ENCODE peak calls at places on chromosomes 4 and X, in six cellular contexts. Z, J, K, X, E and V are unnamed samples.

GRCh38 chrX:107483976-107484726 is 34.7 kb downstream of the FRMPD3 start:
- DNase-seq in E (peak), K (peak), J (peak), X (no peak), Z (no peak), V (no peak)

GRCh38 chrX:9880237-9880636 is 86.9 kb upstream of the CLDN34 start:
- DNase-seq in J (no peak), K (no peak), X (no peak), Z (no peak), E (no peak), V (no peak)

GRCh38 chrX:34470507-34470906 is 186.6 kb downstream of the TMEM47 start:
- DNase-seq in X (no peak), J (no peak), K (no peak), Z (no peak), E (no peak), V (no peak)

GRCh38 chr4:8442596-8443358 is 2.2 kb downstream of the TRMT44 start:
- DNase-seq in X (no peak), J (no peak), K (no peak), Z (no peak), E (no peak), V (no peak)

GRCh38 chrX:152635941-152636340 is 1.8 kb upstream of the GABRQ start:
- DNase-seq in K (no peak), J (peak), X (no peak), E (peak), Z (peak), V (peak)

GRCh38 chr4:16550488-16550980 is 324.3 kb upstream of the TAPT1 start:
- DNase-seq in X (no peak), Z (no peak), J (no peak), E (no peak), K (no peak), V (no peak)

GRCh38 chrX:45628041-45628440 is 427.4 kb upstream of the DIPK2B start:
- DNase-seq in Z (no peak), X (no peak), J (no peak), K (no peak), E (no peak), V (no peak)

GRCh38 chr4:7698586-7698985 is 241.1 kb downstream of the AFAP1 start:
- DNase-seq in K (no peak), E (no peak), Z (no peak), J (no peak), X (no peak), V (no peak)

GRCh38 chr4:90419124-90419711 is 292.0 kb downstream of the CCSER1 start:
- DNase-seq in E (no peak), X (no peak), J (peak), K (no peak), Z (no peak), V (no peak)

GRCh38 chrX:54288277-54288676 is 69.6 kb downstream of the WNK3 start:
- DNase-seq in E (no peak), Z (no peak), J (no peak), X (no peak), K (no peak), V (no peak)

GRCh38 chr4:140240237-140240636 is 86.3 kb upstream of the MAML3 start:
- DNase-seq in E (no peak), Z (no peak), K (no peak), J (no peak), X (no peak), V (no peak)

GRCh38 chr4:7206856-7207567 is 14.7 kb downstream of the SORCS2 start:
- DNase-seq in E (peak), Z (peak), K (peak), J (peak), X (no peak), V (no peak)

GRCh38 chr4:122747883-122748282 is 15.4 kb downstream of the BBS12 start:
- DNase-seq in X (no peak), J (no peak), Z (no peak), K (no peak), E (no peak), V (no peak)

GRCh38 chr4:21596521-21596920 is 352.1 kb downstream of the KCNIP4 start:
- DNase-seq in K (no peak), E (no peak), Z (no peak), X (no peak), J (no peak), V (no peak)

GRCh38 chr4:126794363-126794762 is 838.4 kb upstream of the INTU start:
- DNase-seq in Z (no peak), J (peak), X (no peak), E (no peak), K (no peak), V (no peak)

GRCh38 chr4:150278206-150278605 is 200.0 kb downstream of the DCLK2 start:
- DNase-seq in E (peak), Z (no peak), K (no peak), J (no peak), X (no peak), V (no peak)

GRCh38 chr4:3686746-3687145 is 79.4 kb upstream of the ADRA2C start:
- DNase-seq in X (no peak), J (no peak), K (no peak), E (no peak), Z (no peak), V (no peak)

GRCh38 chr4:153790962-153791551 is 2.2 kb upstream of the SFRP2 start:
- DNase-seq in K (peak), J (no peak), Z (peak), X (peak), E (peak), V (peak)
- TF ChIP-seq CTCF in K (no peak), J (no peak), Z (peak), X (no peak), E (no peak), V (no peak)

GRCh38 chr4:164824581-164824980 is 52.4 kb upstream of the APELA start:
- DNase-seq in Z (no peak), E (no peak), J (no peak), K (no peak), X (no peak), V (no peak)
- TF ChIP-seq CTCF in Z (no peak), E (no peak), J (no peak), K (no peak), X (no peak), V (no peak)

DNA sequence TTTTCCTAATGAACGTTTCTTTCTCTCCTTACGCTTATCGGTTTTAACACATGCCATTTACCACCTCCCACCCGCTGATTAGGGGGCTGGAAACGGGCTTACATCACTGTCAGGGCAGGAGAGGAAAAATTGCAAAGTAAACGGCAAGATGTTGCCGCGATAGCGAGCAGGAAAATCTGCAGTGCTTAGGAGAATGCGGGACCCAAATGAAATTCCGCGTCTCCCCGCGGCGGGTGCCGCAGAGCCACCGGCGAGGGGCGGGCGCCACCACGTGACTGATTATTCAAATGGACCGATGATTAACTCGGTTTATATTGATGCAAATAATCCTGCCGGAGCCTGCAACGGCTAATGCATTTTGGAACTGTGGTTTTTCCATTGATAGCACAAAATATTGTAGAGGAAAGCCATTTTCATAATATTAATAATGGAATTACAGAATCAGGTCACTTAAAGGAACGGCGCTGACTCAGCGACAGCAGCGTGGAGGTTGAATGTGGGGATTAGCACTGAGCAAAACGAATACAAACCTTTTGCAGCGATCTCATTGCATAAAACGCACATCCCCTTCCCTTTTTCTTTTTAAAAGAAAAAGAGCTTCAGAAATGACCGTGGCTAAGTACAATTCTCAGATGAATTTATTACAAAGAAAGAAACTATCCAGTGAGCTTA is 224.2 kb downstream of the STIM2 start:
- DNase-seq in X (no peak), Z (peak), K (peak), J (peak), E (peak), V (peak)
- TF ChIP-seq CTCF in X (no peak), Z (peak), K (no peak), J (no peak), E (no peak), V (peak)

DNA sequence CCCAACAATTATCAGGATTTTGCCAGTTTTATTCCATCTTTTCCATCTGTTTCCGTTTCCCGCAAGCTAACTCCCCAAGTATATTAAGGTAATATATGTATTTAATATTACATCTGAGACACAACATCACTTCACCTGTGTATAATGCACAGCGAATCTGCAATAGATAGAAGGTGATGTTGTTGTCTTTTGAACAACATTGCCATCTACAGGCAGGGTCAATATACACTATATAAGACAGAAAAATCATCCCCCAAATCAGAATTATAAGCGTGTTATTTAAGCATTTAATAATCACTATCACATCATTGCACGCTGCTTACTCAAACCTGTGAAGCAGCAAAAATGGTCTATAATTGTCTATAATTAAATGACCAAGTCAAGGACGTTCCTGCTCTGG is 1115.5 kb downstream of the NLGN4X start:
- DNase-seq in X (no peak), Z (no peak), J (peak), K (no peak), E (no peak), V (no peak)
- TF ChIP-seq CTCF in X (peak), Z (peak), J (peak), K (no peak), E (no peak), V (no peak)

DNA sequence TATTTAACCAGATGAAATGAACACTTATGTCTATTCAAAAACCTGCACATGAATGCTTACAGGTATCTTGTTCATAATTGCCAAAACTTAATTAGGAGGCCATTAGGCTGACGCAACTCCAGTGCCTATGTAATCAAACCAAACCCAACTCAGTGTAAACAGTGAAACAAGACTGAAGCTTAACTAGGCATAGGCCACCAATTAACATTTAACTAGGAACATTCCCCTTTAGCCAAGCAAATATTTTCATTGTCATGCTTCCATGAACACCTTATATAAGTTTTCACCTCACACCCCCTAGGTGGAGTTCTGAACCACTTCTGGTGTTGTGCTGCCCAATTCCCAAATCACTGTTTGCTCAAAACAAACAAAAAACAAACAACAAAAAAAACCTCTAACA is 686.0 kb downstream of the STPG2 start:
- DNase-seq in J (no peak), K (no peak), E (no peak), Z (no peak), X (no peak), V (no peak)
- TF ChIP-seq CTCF in J (no peak), K (no peak), E (no peak), Z (no peak), X (no peak), V (no peak)

GRCh38 chrX:74788545-74789086 is 136.6 kb downstream of the NEXMIF start:
- DNase-seq in J (peak), Z (no peak), E (no peak), K (no peak), X (no peak), V (no peak)
- TF ChIP-seq CTCF in J (no peak), Z (no peak), E (no peak), K (no peak), X (no peak), V (no peak)

GRCh38 chrX:25523574-25523973 is 507.8 kb upstream of the ARX start:
- DNase-seq in E (peak), Z (peak), X (no peak), K (no peak), J (peak), V (no peak)
- TF ChIP-seq CTCF in E (no peak), Z (no peak), X (no peak), K (peak), J (no peak), V (no peak)

GRCh38 chrX:17183566-17183965 is 191.4 kb upstream of the NHS start:
- DNase-seq in E (no peak), X (no peak), Z (no peak), J (no peak), K (no peak), V (no peak)
- TF ChIP-seq CTCF in E (no peak), X (no peak), Z (no peak), J (no peak), K (no peak), V (no peak)

DNA sequence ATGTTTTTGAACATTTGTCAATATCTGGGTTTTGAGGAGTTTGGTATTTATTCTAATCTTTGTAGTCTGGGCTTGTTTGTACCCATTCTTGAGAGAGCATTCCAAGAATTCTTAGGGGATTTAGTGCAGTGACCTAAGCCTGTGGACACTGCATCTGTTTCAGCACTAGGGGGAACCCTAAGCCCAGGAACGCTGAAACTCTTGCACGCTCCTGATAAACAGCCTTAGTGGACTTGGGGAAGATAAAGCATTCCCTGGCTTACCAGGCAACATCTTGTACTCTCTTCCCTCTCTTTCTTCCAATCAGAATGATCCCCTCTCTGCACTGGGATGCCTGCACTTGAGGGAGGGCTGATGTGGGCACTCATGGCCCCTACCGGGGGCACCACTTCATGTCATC is 654.9 kb upstream of the HTR2C start:
- DNase-seq in J (peak), K (no peak), Z (peak), X (no peak), E (peak), V (no peak)
- TF ChIP-seq CTCF in J (no peak), K (no peak), Z (no peak), X (peak), E (peak), V (no peak)

DNA sequence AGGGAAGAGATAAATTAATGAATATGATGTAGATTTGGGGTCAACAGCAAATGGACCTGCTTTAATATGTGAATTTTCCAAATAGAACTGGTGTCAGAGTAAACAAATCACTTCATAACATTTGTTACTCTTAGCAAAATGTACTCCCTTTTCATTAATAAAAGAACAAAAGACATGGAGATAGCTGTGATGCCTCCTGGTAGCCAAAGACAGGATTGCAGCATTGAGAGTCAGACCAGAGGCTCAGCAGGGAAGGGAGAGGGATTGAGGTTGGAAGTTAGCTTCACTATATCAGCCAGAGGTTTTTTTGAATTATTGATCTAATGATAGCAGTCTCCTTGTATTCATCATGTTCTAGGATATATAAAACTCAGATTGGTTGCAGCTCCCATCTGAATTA is 17.4 kb upstream of the RAB40A start:
- DNase-seq in J (no peak), Z (no peak), X (no peak), K (no peak), E (no peak), V (no peak)
- TF ChIP-seq CTCF in J (no peak), Z (no peak), X (no peak), K (no peak), E (no peak), V (no peak)